ENCODE peak calls at places on chromosomes 5 and 9, in four cellular contexts. I is mucosa of descending colon, D is upper lobe of right lung, F is bronchial epithelial cell. B is an unnamed sample.

GRCh38 chr5:140402258-140403074 is 833 bp downstream of the ANKHD1 start:
- DNase-seq in I (no peak), D (peak; percentile 74), F (peak; percentile 52), B (peak; percentile 63)

GRCh38 chr5:9015937-9016270 is 530.0 kb downstream of the SEMA5A start:
- DNase-seq in I (no peak), D (no peak), F (no peak), B (no peak)

GRCh38 chr9:130172858-130173461 is 756 bp downstream of the NCS1 start:
- DNase-seq in I (no peak), D (no peak), F (no peak), B (no peak)

GRCh38 chr9:72477862-72478564 is 43.4 kb upstream of the TMC1 start:
- DNase-seq in I (no peak), D (no peak), F (peak; percentile 96), B (peak; percentile 80)

GRCh38 chr9:72274916-72275315 is 90.1 kb downstream of the ZFAND5 start:
- DNase-seq in I (no peak), D (no peak), F (peak; percentile 93), B (peak; percentile 83)

GRCh38 chr5:73654861-73655318 is 28.9 kb downstream of the ARHGEF28 start:
- DNase-seq in I (no peak), D (no peak), F (no peak), B (no peak)

GRCh38 chr9:16575878-16576245 is 294.6 kb downstream of the BNC2 start:
- DNase-seq in I (no peak), D (no peak), F (no peak), B (no peak)

GRCh38 chr5:74173665-74174064 is 466.9 kb downstream of the ENC1 start:
- DNase-seq in I (no peak), D (no peak), F (no peak), B (no peak)

GRCh38 chr5:124132843-124133242 is 613.6 kb downstream of the ZNF608 start:
- DNase-seq in I (no peak), D (no peak), F (peak; percentile 95), B (peak; percentile 90)

GRCh38 chr9:38026021-38026809 is 42.8 kb downstream of the SHB start:
- DNase-seq in I (no peak), D (no peak), F (peak; percentile 91), B (peak; percentile 90)

GRCh38 chr9:38026840-38027527 is 42.0 kb downstream of the SHB start:
- DNase-seq in I (no peak), D (no peak), F (peak; percentile 70), B (no peak)

GRCh38 chr9:38024036-38024681 is 44.9 kb downstream of the SHB start:
- DNase-seq in I (no peak), D (peak; percentile 79), F (peak; percentile 98), B (peak; percentile 94)

GRCh38 chr9:38023661-38024035 is 45.4 kb downstream of the SHB start:
- DNase-seq in I (no peak), D (no peak), F (no peak), B (no peak)

DNA sequence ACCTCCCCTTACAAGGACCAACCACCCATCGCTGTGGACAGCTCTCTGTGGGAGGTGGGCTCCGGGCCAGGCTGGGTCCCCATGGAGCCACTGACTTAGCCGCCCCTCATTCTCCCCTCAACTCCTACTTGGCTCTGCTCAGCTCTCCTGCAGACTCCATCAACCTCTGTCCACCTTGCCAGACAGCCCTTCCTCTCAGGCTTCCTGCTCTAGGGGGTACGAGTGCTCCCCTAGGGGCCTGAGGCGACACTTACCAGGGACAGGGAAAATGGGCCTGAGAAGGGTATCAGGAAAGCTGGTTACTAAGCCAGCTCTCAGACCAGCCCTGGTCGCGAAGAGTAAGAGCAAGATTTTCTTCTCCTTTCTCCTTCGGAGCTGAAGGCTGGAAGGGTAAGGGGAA is 43.9 kb downstream of the SHB start:
- DNase-seq in I (no peak), D (no peak), F (no peak), B (no peak)
- TF ChIP-seq CTCF in I (no peak), D (peak; percentile 6), F (no peak), B (no peak)

GRCh38 chr5:132487095-132487428 is 3.5 kb downstream of the IRF1 start:
- DNase-seq in I (no peak), D (peak; percentile 40), F (no peak), B (no peak)

GRCh38 chr5:132486318-132487094 is 4.1 kb downstream of the IRF1 start:
- DNase-seq in I (no peak), D (peak; percentile 54), F (no peak), B (no peak)

GRCh38 chr5:132483661-132484385 is 6.8 kb downstream of the IRF1 start:
- DNase-seq in I (no peak), D (peak; percentile 30), F (no peak), B (no peak)

GRCh38 chr5:132484386-132484715 is 6.2 kb downstream of the IRF1 start:
- DNase-seq in I (no peak), D (peak; percentile 49), F (no peak), B (no peak)

DNA sequence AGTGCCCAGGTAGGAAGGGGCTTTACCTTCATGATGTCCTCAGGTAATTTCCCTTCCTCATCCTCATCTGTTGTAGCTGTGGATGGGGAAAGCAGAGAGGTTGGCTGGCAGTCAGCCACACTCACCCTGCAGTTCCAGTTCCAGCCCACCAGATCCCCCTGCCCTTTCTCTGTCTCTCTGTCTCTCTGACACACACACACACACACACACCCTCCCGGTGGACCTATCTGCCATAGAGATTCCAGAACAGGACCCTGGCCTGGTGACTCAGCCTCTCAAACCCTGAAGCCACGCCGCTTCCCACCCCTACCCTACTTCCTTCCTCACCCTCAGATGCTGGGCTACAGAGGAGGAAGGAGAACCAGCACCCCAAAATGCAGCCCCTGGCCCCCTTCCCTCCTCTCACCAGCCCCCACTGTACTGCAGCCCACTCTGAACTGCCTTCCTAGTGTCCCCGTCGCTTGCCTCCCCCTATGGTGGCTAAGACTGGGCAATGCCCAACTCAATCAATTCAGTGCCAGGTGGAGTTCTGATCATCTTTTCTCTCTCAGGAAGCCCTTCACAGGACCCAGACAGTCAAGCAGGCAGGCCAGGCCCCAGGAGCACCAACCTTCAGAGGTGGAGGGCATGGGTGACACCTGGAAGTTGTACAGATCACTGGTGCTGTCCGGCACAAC is 4.8 kb downstream of the IRF1 start:
- DNase-seq in I (peak; percentile 58), D (peak; percentile 59), F (no peak), B (no peak)
- H3K36me3 ChIP-seq in I (peaks cover 6% of the 10 kb centered on the region), D (peaks cover 79% of the 10 kb centered on the region), F (peaks cover 22% of the 10 kb centered on the region), B (peaks cover 19% of the 10 kb centered on the region)

DNA sequence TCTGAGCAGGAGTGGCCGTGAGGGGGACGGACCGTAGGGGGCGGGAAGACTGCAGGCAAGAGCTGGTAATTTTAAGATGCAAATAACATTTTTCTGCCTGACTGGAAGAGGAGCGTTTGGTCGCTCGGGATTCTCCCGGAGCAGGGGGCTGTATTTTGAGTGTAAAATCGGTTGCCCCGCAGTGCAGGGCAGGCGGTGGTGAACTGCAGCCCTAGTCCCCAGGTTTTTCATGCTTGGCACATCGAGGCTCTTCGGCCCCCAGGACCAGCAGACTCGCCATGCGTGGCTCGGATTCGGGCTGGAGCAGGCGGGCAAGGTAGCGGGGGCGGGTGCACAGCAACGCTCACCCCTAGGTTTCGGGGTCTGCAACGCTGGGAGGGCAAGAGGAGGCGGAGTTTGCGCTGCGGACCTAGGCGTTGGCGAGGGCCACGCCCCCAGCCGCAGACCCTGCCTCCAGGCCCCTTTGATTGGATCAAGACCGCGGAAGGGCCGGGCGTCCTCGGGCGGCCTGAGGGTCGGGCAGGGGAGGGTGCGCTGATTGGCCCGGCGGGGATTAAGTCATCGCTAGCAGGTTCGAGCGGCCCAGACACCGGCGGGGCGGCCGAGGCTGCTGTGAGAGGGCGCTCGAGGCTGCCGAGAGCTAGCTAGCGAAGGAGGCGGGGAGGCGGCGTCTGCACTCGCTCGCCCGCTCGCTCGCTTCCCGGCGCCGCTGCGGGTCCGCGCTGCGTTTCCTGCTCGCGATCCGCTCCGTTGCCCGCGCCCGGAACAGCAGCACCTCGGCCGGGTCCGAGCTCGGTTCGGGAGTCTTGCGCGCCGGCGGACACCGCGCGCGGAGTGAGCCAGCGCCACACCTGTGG is at the start of gene ARHGAP26:
- DNase-seq in I (peak; percentile 99), D (peak; percentile 99), F (peak; percentile 89), B (peak; percentile 97)
- TF ChIP-seq CTCF in I (no peak), D (peak; percentile 41), F (peak; percentile 47), B (peak; percentile 49)

GRCh38 chr5:868599-869135 is 17.9 kb upstream of the ZDHHC11 start:
- DNase-seq in I (no peak), D (no peak), F (no peak), B (no peak)

GRCh38 chr5:872301-872700 is 20.3 kb downstream of the BRD9 start:
- DNase-seq in I (no peak), D (no peak), F (no peak), B (no peak)

GRCh38 chr5:873328-873727 is 19.3 kb downstream of the BRD9 start:
- DNase-seq in I (no peak), D (no peak), F (no peak), B (no peak)

GRCh38 chr5:870973-871372 is 20.2 kb upstream of the ZDHHC11 start:
- DNase-seq in I (no peak), D (no peak), F (no peak), B (no peak)

GRCh38 chr5:871596-872298 is 20.9 kb downstream of the BRD9 start:
- DNase-seq in I (no peak), D (peak; percentile 56), F (no peak), B (no peak)
- H3K36me3 ChIP-seq in I (peaks cover 8% of the 10 kb centered on the region), D (peaks cover 96% of the 10 kb centered on the region), F (peaks cover 41% of the 10 kb centered on the region), B (peaks cover 46% of the 10 kb centered on the region)

GRCh38 chr5:10838038-10838437 is 77.0 kb upstream of the DAP start:
- DNase-seq in I (no peak), D (no peak), F (no peak), B (no peak)
- TF ChIP-seq CTCF in I (no peak), D (no peak), F (no peak), B (no peak)

GRCh38 chr5:111113678-111114077 is 21.5 kb downstream of the WDR36 start:
- DNase-seq in I (no peak), D (no peak), F (no peak), B (no peak)
- H3K36me3 ChIP-seq in I (no peaks in the 10 kb centered on the region), D (peaks cover 70% of the 10 kb centered on the region), F (peaks cover 11% of the 10 kb centered on the region), B (peaks cover 34% of the 10 kb centered on the region)

GRCh38 chr5:24110019-24110615 is 534.7 kb downstream of the CDH10 start:
- DNase-seq in I (no peak), D (no peak), F (peak; percentile 22), B (peak; percentile 8)
- TF ChIP-seq CTCF in I (no peak), D (peak; percentile 26), F (peak; percentile 29), B (peak; percentile 86)

DNA sequence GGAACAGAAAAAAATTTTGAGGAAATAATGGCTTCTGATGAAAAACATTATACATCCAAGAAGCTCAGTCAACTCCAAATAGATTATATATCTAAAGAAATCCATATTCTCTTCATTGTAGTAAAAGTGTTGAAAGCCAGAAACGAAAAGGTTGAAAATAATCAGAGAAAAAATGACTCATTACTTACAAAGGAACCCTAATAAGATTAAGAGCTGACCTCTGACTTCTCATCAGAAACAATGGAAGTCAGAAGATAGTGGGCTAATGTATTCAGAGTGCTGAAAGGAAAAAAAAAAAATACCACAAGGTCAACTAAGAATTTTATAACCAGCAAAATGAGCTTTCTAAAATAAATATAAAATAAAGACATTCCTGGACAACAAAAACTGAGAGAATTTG is 60.0 kb downstream of the HSD17B4 start:
- DNase-seq in I (no peak), D (no peak), F (no peak), B (no peak)
- H3K36me3 ChIP-seq in I (no peaks in the 10 kb centered on the region), D (peaks cover 74% of the 10 kb centered on the region), F (no peaks in the 10 kb centered on the region), B (peaks cover 9% of the 10 kb centered on the region)

GRCh38 chr9:136718463-136719211 is 6.3 kb downstream of the DIPK1B start:
- DNase-seq in I (no peak), D (no peak), F (no peak), B (no peak)

GRCh38 chr9:136720887-136721338 is 8.5 kb downstream of the DIPK1B start:
- DNase-seq in I (no peak), D (no peak), F (no peak), B (no peak)

GRCh38 chr9:136720251-136720886 is 8.0 kb downstream of the DIPK1B start:
- DNase-seq in I (no peak), D (no peak), F (no peak), B (no peak)

GRCh38 chr9:136717399-136717798 is 5.0 kb downstream of the DIPK1B start:
- DNase-seq in I (no peak), D (peak; percentile 68), F (no peak), B (no peak)

GRCh38 chr9:136719212-136719880 is 7.0 kb downstream of the DIPK1B start:
- DNase-seq in I (no peak), D (no peak), F (no peak), B (no peak)
- TF ChIP-seq CTCF in I (no peak), D (peak; percentile 22), F (no peak), B (no peak)

B was measured in mammary epithelial cell.